ENCODE peak calls at places on chromosomes 12 and 14, in five cellular contexts. V, U, G, R and A are unnamed samples.

GRCh38 chr12:19775241-19775640 is 335.9 kb downstream of the AEBP2 start:
- DNase-seq in V (no peak), U (no peak), G (peak; percentile 9), R (no peak), A (no peak)

GRCh38 chr12:51752490-51752889 is 96.0 kb downstream of the FIGNL2 start:
- DNase-seq in V (no peak), U (no peak), G (no peak), R (no peak), A (no peak)

GRCh38 chr14:24900281-24900868 is 149.6 kb downstream of the STXBP6 start:
- DNase-seq in V (no peak), U (no peak), G (no peak), R (no peak), A (no peak)

GRCh38 chr14:92310776-92311375 is 12.1 kb upstream of the SLC24A4 start:
- DNase-seq in V (no peak), U (no peak), G (no peak), R (no peak), A (no peak)

GRCh38 chr12:132610051-132610759 is at the start of gene LRCOL1:
- DNase-seq in V (no peak), U (no peak), G (no peak), R (no peak), A (no peak)

GRCh38 chr12:92648242-92649031 is 54.4 kb upstream of the PLEKHG7 start:
- DNase-seq in V (no peak), U (no peak), G (no peak), R (no peak), A (no peak)

GRCh38 chr14:29712586-29712985 is 215.1 kb downstream of the PRKD1 start:
- DNase-seq in V (no peak), U (no peak), G (no peak), R (no peak), A (no peak)

GRCh38 chr12:32437095-32437515 is 37.7 kb downstream of the FGD4 start:
- DNase-seq in V (no peak), U (no peak), G (peak; percentile 69), R (no peak), A (no peak)

GRCh38 chr12:88237954-88238353 is 95.8 kb downstream of the TMTC3 start:
- DNase-seq in V (no peak), U (no peak), G (peak; percentile 24), R (no peak), A (no peak)

GRCh38 chr14:51933191-51933590 is 56.2 kb upstream of the RTRAF start:
- DNase-seq in V (no peak), U (no peak), G (no peak), R (no peak), A (no peak)

GRCh38 chr12:95774311-95775045 is 16.1 kb downstream of the NTN4 start:
- DNase-seq in V (no peak), U (no peak), G (no peak), R (no peak), A (no peak)

GRCh38 chr14:105866841-105867321 is 340.5 kb downstream of the TMEM121 start:
- DNase-seq in V (no peak), U (no peak), G (no peak), R (no peak), A (no peak)

GRCh38 chr12:15979096-15980091 is 68.3 kb downstream of the DERA start:
- DNase-seq in V (no peak), U (peak; percentile 29), G (peak; percentile 58), R (no peak), A (peak; percentile 19)